ENCODE peak calls at places on chromosomes 1 and 21, in four cellular contexts. One of them, this sample, is unnamed.
A peak's percentile ranks its signal among the peaks of the same experiment; 100 is the strongest.

GRCh38 chr1:222798111-222798510 is 16.7 kb upstream of the DISP1 start:
- DNase-seq in upper lobe of right lung: no peak
- DNase-seq in PC-9: peak; percentile 81
- DNase-seq in upper lobe of left lung: no peak
- DNase-seq in this sample: no peak

GRCh38 chr1:21284206-21285137 is 5.8 kb downstream of the ECE1 start:
- DNase-seq in upper lobe of right lung: no peak
- DNase-seq in PC-9: no peak
- DNase-seq in upper lobe of left lung: no peak
- DNase-seq in this sample: no peak

GRCh38 chr21:33640697-33641338 is 723 bp downstream of the CRYZL1 start:
- DNase-seq in upper lobe of right lung: no peak
- DNase-seq in PC-9: no peak
- DNase-seq in upper lobe of left lung: no peak
- DNase-seq in this sample: no peak

GRCh38 chr1:213438339-213438738 is 387.3 kb downstream of the RPS6KC1 start:
- DNase-seq in upper lobe of right lung: no peak
- DNase-seq in PC-9: no peak
- DNase-seq in upper lobe of left lung: no peak
- DNase-seq in this sample: no peak

GRCh38 chr1:27873671-27874384 is 1.5 kb downstream of the THEMIS2 start:
- DNase-seq in upper lobe of right lung: peak; percentile 79
- DNase-seq in PC-9: no peak
- DNase-seq in upper lobe of left lung: peak; percentile 73
- DNase-seq in this sample: no peak

GRCh38 chr1:85453640-85454194 is 11.2 kb downstream of the DDAH1 start:
- DNase-seq in upper lobe of right lung: no peak
- DNase-seq in PC-9: no peak
- DNase-seq in upper lobe of left lung: no peak
- DNase-seq in this sample: no peak

GRCh38 chr1:89530690-89531089 is 6.1 kb downstream of the LRRC8B start:
- DNase-seq in upper lobe of right lung: no peak
- DNase-seq in PC-9: no peak
- DNase-seq in upper lobe of left lung: no peak
- DNase-seq in this sample: no peak

GRCh38 chr1:243831463-243831862 is 18.6 kb downstream of the AKT3 start:
- DNase-seq in upper lobe of right lung: no peak
- DNase-seq in PC-9: no peak
- DNase-seq in upper lobe of left lung: no peak
- DNase-seq in this sample: no peak

DNA sequence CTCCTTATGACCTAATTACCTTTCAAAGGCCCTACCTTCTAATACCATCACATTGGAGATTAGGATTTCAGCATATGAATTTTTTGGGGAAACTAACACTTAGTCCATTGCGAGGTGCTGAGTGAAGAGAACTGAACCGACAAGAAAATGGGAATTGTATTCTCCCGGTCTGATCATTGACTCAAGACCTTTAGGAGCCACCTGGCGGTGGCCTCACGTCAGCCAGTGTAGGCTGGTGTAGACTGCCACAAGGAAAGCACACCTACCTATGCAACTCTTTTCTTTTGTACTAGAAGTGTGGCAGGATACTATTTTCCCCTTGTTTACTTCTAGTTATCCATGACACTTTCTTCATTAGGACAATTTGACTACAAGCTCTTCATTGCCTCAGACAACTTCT is 333.5 kb upstream of the B3GALT2 start:
- DNase-seq in upper lobe of right lung: no peak
- DNase-seq in PC-9: no peak
- DNase-seq in upper lobe of left lung: no peak
- DNase-seq in this sample: no peak
- TF ChIP-seq CTCF in upper lobe of right lung: no peak
- TF ChIP-seq CTCF in PC-9: no peak
- TF ChIP-seq CTCF in upper lobe of left lung: no peak
- TF ChIP-seq CTCF in this sample: no peak

GRCh38 chr1:190147616-190148015 is 330.0 kb downstream of the BRINP3 start:
- DNase-seq in upper lobe of right lung: no peak
- DNase-seq in PC-9: no peak
- DNase-seq in upper lobe of left lung: no peak
- DNase-seq in this sample: no peak
- H3K4me3 ChIP-seq in upper lobe of right lung: no peak overlapping the region
- H3K4me3 ChIP-seq in PC-9: no peak overlapping the region
- H3K4me3 ChIP-seq in upper lobe of left lung: no peak overlapping the region
- H3K4me3 ChIP-seq in this sample: no peak overlapping the region

DNA sequence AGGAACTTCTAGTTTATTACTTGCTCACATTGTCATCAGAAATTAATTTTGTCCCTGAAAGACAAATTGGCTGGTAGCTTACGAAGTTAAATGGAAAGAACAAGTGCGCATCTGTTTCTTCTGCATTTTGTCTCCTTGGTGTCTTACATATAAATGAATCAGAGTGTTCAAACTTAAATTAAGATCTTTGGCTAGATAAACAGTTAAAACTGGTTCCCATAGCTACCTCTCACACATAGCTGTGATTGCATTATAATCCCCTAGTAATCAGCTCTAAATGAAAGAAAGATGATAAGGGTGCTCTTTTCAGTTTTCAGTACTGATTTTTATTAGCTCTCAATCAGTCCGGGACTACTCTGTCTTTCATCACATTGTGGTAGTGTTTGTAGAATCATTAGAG is 124.2 kb upstream of the LMO4 start:
- DNase-seq in upper lobe of right lung: no peak
- DNase-seq in PC-9: peak; percentile 52
- DNase-seq in upper lobe of left lung: no peak
- DNase-seq in this sample: no peak
- H3K27ac ChIP-seq in upper lobe of right lung: no peak overlapping the region
- H3K27ac ChIP-seq in PC-9: peak overlapping the region; percentile 70
- H3K27ac ChIP-seq in upper lobe of left lung: no peak overlapping the region
- H3K27ac ChIP-seq in this sample: no peak overlapping the region

GRCh38 chr1:235158680-235159079 is 2.4 kb downstream of the RBM34 start:
- DNase-seq in upper lobe of right lung: no peak
- DNase-seq in PC-9: no peak
- DNase-seq in upper lobe of left lung: no peak
- DNase-seq in this sample: no peak

GRCh38 chr1:235160395-235160964 is 570 bp downstream of the RBM34 start:
- DNase-seq in upper lobe of right lung: no peak
- DNase-seq in PC-9: peak; percentile 44
- DNase-seq in upper lobe of left lung: no peak
- DNase-seq in this sample: no peak

GRCh38 chr1:235157150-235157549 is 3.9 kb downstream of the RBM34 start:
- DNase-seq in upper lobe of right lung: no peak
- DNase-seq in PC-9: no peak
- DNase-seq in upper lobe of left lung: no peak
- DNase-seq in this sample: no peak

GRCh38 chr1:235161685-235162327 is 756 bp upstream of the RBM34 start:
- DNase-seq in upper lobe of right lung: no peak
- DNase-seq in PC-9: no peak
- DNase-seq in upper lobe of left lung: no peak
- DNase-seq in this sample: no peak

GRCh38 chr1:235160965-235161684 is at the start of gene RBM34:
- DNase-seq in upper lobe of right lung: peak; percentile 96
- DNase-seq in PC-9: peak; percentile 80
- DNase-seq in upper lobe of left lung: peak; percentile 93
- DNase-seq in this sample: peak; percentile 46
- TF ChIP-seq CTCF in upper lobe of right lung: no peak
- TF ChIP-seq CTCF in PC-9: no peak
- TF ChIP-seq CTCF in upper lobe of left lung: peak; percentile 47
- TF ChIP-seq CTCF in this sample: peak; percentile 39

DNA sequence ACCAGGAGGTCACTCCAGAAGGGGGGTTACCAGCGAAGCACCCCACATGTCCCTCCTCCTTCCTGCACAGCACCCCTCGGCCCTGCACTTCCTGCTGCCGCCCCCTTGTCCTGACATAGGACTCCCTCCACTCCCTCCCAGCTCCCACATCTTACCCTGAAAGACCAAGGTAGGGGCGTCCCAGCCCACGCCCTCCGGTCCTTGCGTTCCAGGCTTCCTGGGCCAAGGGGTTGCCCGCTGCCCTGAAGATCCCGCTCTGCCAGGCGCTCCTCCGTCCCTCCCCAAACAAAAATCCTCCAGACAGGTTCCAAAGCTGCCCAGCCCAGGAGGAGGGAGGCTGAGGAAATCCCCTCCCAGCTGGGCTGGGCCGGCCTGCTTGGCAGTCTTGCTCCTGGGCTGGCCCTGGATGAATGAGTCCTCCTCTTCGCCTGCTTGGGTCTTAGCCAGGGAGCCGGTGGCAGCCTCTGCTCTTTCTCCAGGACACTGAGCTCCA is at the start of gene RHBDL2:
- DNase-seq in upper lobe of right lung: peak; percentile 81
- DNase-seq in PC-9: peak; percentile 71
- DNase-seq in upper lobe of left lung: peak; percentile 78
- DNase-seq in this sample: no peak
- H3K4me3 ChIP-seq in upper lobe of right lung: peak within 1 kb of the TSS; percentile 50
- H3K4me3 ChIP-seq in PC-9: peak within 1 kb of the TSS; percentile 66
- H3K4me3 ChIP-seq in upper lobe of left lung: peak within 1 kb of the TSS; percentile 35
- H3K4me3 ChIP-seq in this sample: peak within 1 kb of the TSS; percentile 61

GRCh38 chr1:81681570-81681969 is 119.2 kb upstream of the ADGRL2 start:
- DNase-seq in upper lobe of right lung: no peak
- DNase-seq in PC-9: peak; percentile 100
- DNase-seq in upper lobe of left lung: no peak
- DNase-seq in this sample: no peak
- H3K27ac ChIP-seq in upper lobe of right lung: no peak overlapping the region
- H3K27ac ChIP-seq in PC-9: peak overlapping the region; percentile 98
- H3K27ac ChIP-seq in upper lobe of left lung: no peak overlapping the region
- H3K27ac ChIP-seq in this sample: peak overlapping the region; percentile 77

DNA sequence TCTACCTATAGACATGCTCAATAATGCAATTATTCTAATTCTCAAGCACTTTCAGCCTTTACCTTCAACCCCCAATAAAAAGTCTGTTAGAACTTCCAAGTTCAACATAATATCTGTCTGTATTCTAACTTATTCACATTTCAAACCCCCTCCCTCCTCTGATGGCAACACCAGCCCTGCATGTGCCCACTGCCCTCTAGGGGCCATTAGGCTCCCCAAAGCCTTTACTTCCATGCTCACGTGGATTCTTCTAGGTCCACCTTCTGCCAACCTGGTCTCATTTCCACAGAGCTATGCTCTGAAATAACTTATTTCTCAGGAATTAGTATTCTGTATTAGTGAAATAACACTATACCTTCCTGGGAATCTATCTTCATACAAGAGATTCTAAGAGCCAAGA is 22.2 kb upstream of the KPRP start:
- DNase-seq in upper lobe of right lung: no peak
- DNase-seq in PC-9: no peak
- DNase-seq in upper lobe of left lung: no peak
- DNase-seq in this sample: no peak
- TF ChIP-seq CTCF in upper lobe of right lung: no peak
- TF ChIP-seq CTCF in PC-9: peak; percentile 29
- TF ChIP-seq CTCF in upper lobe of left lung: no peak
- TF ChIP-seq CTCF in this sample: no peak

GRCh38 chr21:18951291-18952038 is 547.9 kb upstream of the TMPRSS15 start:
- DNase-seq in upper lobe of right lung: no peak
- DNase-seq in PC-9: no peak
- DNase-seq in upper lobe of left lung: no peak
- DNase-seq in this sample: no peak
- H3K4me3 ChIP-seq in upper lobe of right lung: no peak overlapping the region
- H3K4me3 ChIP-seq in PC-9: no peak overlapping the region
- H3K4me3 ChIP-seq in upper lobe of left lung: no peak overlapping the region
- H3K4me3 ChIP-seq in this sample: no peak overlapping the region

DNA sequence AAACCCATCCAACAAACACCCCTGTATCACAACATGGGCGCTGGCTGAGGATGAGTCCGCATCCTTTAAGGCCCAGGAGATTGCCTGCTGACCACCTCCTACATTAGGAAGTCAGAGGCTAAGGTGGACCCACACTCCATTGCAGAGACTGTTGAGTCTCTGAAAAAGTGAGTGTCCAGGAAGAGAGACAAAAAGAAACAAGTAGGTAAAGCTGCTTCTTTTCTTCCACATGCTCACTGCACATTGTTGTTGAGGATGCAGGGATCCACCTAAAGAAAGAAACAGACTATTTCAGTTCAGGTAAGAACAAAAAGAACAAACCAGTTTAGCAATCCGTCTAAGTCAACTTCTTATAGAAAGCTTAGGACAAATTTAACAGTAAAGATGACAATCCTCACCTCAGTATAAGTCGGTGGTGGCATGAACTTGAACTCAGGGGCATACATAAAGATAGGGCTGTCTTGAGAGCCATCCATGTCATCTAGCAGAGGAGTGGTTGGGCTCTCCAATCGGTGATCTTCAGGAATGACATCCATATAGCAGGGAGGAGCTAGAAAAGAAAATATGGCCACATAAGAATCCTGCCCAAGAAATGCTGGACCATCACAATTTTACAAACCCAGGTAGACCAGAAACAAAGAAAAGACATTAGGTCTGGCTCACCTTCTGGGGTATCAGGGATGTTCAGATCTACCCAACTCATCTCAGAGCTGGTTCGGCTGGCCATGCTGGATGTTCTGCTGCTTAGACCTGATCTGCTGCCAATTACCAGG is 2.6 kb downstream of the TXNIP start:
- DNase-seq in upper lobe of right lung: no peak
- DNase-seq in PC-9: no peak
- DNase-seq in upper lobe of left lung: peak; percentile 19
- DNase-seq in this sample: no peak
- H3K27ac ChIP-seq in upper lobe of right lung: peak overlapping the region; percentile 99
- H3K27ac ChIP-seq in PC-9: no peak overlapping the region
- H3K27ac ChIP-seq in upper lobe of left lung: peak overlapping the region; percentile 96
- H3K27ac ChIP-seq in this sample: peak overlapping the region; percentile 97

GRCh38 chr1:55339681-55340080 is 124.5 kb upstream of the USP24 start:
- DNase-seq in upper lobe of right lung: no peak
- DNase-seq in PC-9: no peak
- DNase-seq in upper lobe of left lung: no peak
- DNase-seq in this sample: no peak

GRCh38 chr1:55338448-55338820 is 123.3 kb upstream of the USP24 start:
- DNase-seq in upper lobe of right lung: no peak
- DNase-seq in PC-9: no peak
- DNase-seq in upper lobe of left lung: no peak
- DNase-seq in this sample: no peak

GRCh38 chr1:55334140-55334539 is 119.0 kb upstream of the USP24 start:
- DNase-seq in upper lobe of right lung: no peak
- DNase-seq in PC-9: no peak
- DNase-seq in upper lobe of left lung: no peak
- DNase-seq in this sample: no peak

GRCh38 chr1:55334797-55335196 is 119.6 kb upstream of the USP24 start:
- DNase-seq in upper lobe of right lung: no peak
- DNase-seq in PC-9: no peak
- DNase-seq in upper lobe of left lung: no peak
- DNase-seq in this sample: no peak

DNA sequence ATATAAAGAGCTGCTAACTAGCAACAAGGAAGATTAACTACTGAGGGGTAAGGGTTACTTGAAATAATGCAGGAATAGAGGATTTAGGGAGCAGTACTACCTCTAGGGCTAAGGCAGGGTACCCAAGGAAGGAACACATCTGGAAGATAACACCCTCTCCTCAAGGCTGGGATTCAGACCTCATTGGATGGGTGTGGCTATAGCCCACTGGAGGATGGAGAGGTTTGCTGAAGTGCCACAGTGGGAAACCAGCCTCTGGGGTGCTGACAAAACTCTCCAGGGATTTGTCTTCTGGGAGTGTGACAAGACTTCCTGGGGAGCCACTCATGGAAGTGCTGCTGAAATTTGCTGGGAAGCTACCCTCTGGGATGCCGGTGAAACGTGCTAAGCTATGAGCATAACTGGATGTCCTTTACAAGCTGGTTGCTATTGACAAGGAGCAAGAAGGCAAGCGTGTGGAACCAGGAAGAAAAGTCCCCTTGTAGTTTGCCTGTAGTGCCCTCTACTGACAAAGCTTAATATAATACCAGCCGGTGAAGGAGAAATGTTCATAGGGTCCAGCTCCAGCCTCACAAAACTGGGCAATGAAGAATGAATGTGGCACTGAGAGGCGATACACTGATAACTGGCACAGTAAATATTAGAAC is 122.8 kb upstream of the USP24 start:
- DNase-seq in upper lobe of right lung: no peak
- DNase-seq in PC-9: no peak
- DNase-seq in upper lobe of left lung: no peak
- DNase-seq in this sample: no peak
- TF ChIP-seq CTCF in upper lobe of right lung: peak; percentile 51
- TF ChIP-seq CTCF in PC-9: peak; percentile 39
- TF ChIP-seq CTCF in upper lobe of left lung: peak; percentile 40
- TF ChIP-seq CTCF in this sample: peak; percentile 59